ENCODE peak calls at places on chromosomes 13 and 19, in nine cellular contexts. B is stomach, X is tibial nerve, V is esophagus muscularis mucosa, Y is upper lobe of left lung, T is sigmoid colon, S is HepG2, P is K562, I is GM12878. R is an unnamed sample.

GRCh38 chr19:41893899-41894298 is 10.9 kb downstream of the ARHGEF1 start:
- DNase-seq in B (no peak), X (no peak), V (no peak), Y (no peak), T (no peak), S (peak), P (no peak), I (no peak), R (no peak)

GRCh38 chr13:42047561-42048322 is 706 bp upstream of the DGKH start:
- DNase-seq in B (peak), X (no peak), V (no peak), Y (peak), T (peak), S (no peak), P (peak), I (peak), R (peak)

GRCh38 chr19:6216996-6217751 is 62.6 kb downstream of the MLLT1 start:
- DNase-seq in B (no peak), X (no peak), V (no peak), Y (peak), T (peak), S (no peak), P (peak), I (no peak), R (no peak)

GRCh38 chr19:17484520-17485180 is 14.3 kb downstream of the SLC27A1 start:
- DNase-seq in B (no peak), X (no peak), V (no peak), Y (no peak), T (no peak), S (no peak), P (no peak), I (no peak), R (no peak)

GRCh38 chr13:47890146-47890814 is 110.8 kb downstream of the SUCLA2 start:
- DNase-seq in B (no peak), X (no peak), V (no peak), Y (no peak), T (no peak), S (no peak), P (no peak), I (no peak), R (no peak)

GRCh38 chr19:8357007-8357521 is 6.9 kb upstream of the ANGPTL4 start:
- DNase-seq in B (no peak), X (no peak), V (no peak), Y (no peak), T (no peak), S (peak), P (no peak), I (no peak), R (no peak)

GRCh38 chr13:20073775-20074174 is 87.1 kb downstream of the GJA3 start:
- DNase-seq in B (no peak), X (no peak), V (no peak), Y (no peak), T (no peak), S (no peak), P (no peak), I (peak), R (no peak)

GRCh38 chr13:21138561-21138960 is 37.8 kb downstream of the SKA3 start:
- DNase-seq in B (no peak), X (no peak), V (no peak), Y (no peak), T (no peak), S (no peak), P (no peak), I (no peak), R (no peak)

GRCh38 chr13:113491982-113492381 is 1.5 kb upstream of the DCUN1D2 start:
- DNase-seq in B (no peak), X (no peak), V (no peak), Y (no peak), T (no peak), S (no peak), P (no peak), I (no peak), R (no peak)

GRCh38 chr19:18796239-18796638 is 5.1 kb upstream of the COMP start:
- DNase-seq in B (no peak), X (no peak), V (no peak), Y (no peak), T (no peak), S (no peak), P (no peak), I (no peak), R (no peak)

GRCh38 chr19:3171894-3172679 is 6.5 kb upstream of the S1PR4 start:
- DNase-seq in B (no peak), X (no peak), V (no peak), Y (no peak), T (no peak), S (peak), P (no peak), I (no peak), R (no peak)

GRCh38 chr19:53977991-53978731 is 13.3 kb upstream of the CACNG6 start:
- DNase-seq in B (no peak), X (no peak), V (no peak), Y (no peak), T (no peak), S (no peak), P (peak), I (no peak), R (no peak)

GRCh38 chr13:24688111-24688510 is 7.9 kb downstream of the ATP12A start:
- DNase-seq in B (no peak), X (no peak), V (no peak), Y (no peak), T (no peak), S (no peak), P (no peak), I (no peak), R (no peak)

GRCh38 chr13:37319041-37319443 is 213.6 kb upstream of the CSNK1A1L start:
- DNase-seq in B (no peak), X (no peak), V (no peak), Y (no peak), T (no peak), S (no peak), P (no peak), I (no peak), R (no peak)

GRCh38 chr13:102694944-102695343 is at the start of gene METTL21C:
- DNase-seq in B (no peak), X (no peak), V (no peak), Y (no peak), T (no peak), S (no peak), P (no peak), I (no peak), R (no peak)

GRCh38 chr13:79448413-79448812 is 32.5 kb upstream of the NDFIP2 start:
- DNase-seq in B (no peak), X (no peak), V (no peak), Y (no peak), T (no peak), S (no peak), P (no peak), I (no peak), R (no peak)

GRCh38 chr13:95239293-95239692 is 62.0 kb downstream of the ABCC4 start:
- DNase-seq in B (no peak), X (no peak), V (no peak), Y (no peak), T (no peak), S (no peak), P (no peak), I (no peak), R (no peak)
- TF ChIP-seq EP300 in B (no peak), X (no peak), V (no peak), Y (no peak), T (no peak), S (no peak), P (no peak), I (no peak), R (no peak)

DNA sequence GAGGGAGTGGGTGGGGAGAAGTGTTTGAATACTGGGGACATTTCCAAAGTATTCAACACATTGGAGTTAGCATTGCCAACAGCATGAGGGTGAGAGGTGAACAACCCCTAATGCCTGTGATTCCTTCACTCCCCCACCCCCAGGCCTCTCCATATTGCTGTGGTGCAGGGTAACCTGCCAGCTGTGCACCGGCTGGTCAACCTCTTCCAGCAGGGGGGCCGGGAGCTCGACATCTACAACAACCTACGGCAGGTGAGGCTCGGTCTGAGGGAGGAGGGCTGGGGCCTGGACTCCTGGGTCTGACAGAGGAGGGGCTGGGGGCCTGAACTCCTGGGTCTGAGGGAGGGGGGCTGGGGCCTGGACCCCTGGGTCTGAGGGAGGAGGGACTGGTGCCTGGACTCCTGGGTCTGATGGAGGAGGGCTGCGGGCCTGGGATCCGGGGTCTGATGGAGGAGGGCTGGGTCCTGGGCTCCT is 7.6 kb downstream of the BCL3 start:
- DNase-seq in B (no peak), X (no peak), V (no peak), Y (peak), T (no peak), S (no peak), P (no peak), I (no peak), R (no peak)
- TF ChIP-seq EP300 in B (no peak), X (no peak), V (no peak), Y (no peak), T (no peak), S (no peak), P (no peak), I (no peak), R (no peak)

GRCh38 chr19:33050110-33050509 is 14.6 kb downstream of the RHPN2 start:
- DNase-seq in B (no peak), X (no peak), V (no peak), Y (no peak), T (no peak), S (no peak), P (no peak), I (no peak), R (no peak)
- TF ChIP-seq EP300 in B (no peak), X (no peak), V (no peak), Y (no peak), T (no peak), S (no peak), P (no peak), I (no peak), R (no peak)

GRCh38 chr19:4803736-4804695 is 12.5 kb downstream of the FEM1A start:
- DNase-seq in B (peak), X (no peak), V (no peak), Y (peak), T (no peak), S (peak), P (peak), I (no peak), R (peak)
- TF ChIP-seq EP300 in B (no peak), X (no peak), V (no peak), Y (no peak), T (no peak), S (no peak), P (no peak), I (no peak), R (no peak)